ENCODE peak calls at places on chromosome 16, in seven cellular contexts. D, B, N, M, V, I and Q are unnamed samples.

GRCh38 chr16:8740775-8741355 is 56.6 kb downstream of the TMEM186 start:
- DNase-seq in D (peak), V (no peak), B (no peak), I (no peak), M (no peak), N (no peak), Q (no peak)

GRCh38 chr16:88002211-88002610 is 51.0 kb downstream of the BANP start:
- DNase-seq in N (no peak), I (no peak), M (no peak), B (no peak), D (no peak), V (no peak), Q (no peak)

GRCh38 chr16:86823895-86824671 is 245.7 kb downstream of the FOXL1 start:
- DNase-seq in B (no peak), V (peak), D (no peak), N (peak), I (no peak), M (peak), Q (no peak)

GRCh38 chr16:30941600-30942420 is 7.1 kb upstream of the ORAI3 start:
- DNase-seq in D (peak), B (peak), I (peak), N (peak), V (peak), M (no peak), Q (peak)

GRCh38 chr16:70523621-70524405 is at the start of gene SF3B3:
- DNase-seq in M (no peak), I (peak), B (peak), D (peak), N (peak), V (peak), Q (peak)

GRCh38 chr16:81505011-81505660 is 60.5 kb downstream of the CMIP start:
- DNase-seq in B (no peak), D (no peak), I (no peak), N (no peak), V (no peak), M (no peak), Q (no peak)

GRCh38 chr16:14628806-14629611 is 1.1 kb downstream of the PARN start:
- DNase-seq in N (no peak), D (no peak), B (no peak), I (no peak), M (no peak), V (no peak), Q (no peak)

GRCh38 chr16:58511933-58512815 is 3.1 kb upstream of the SETD6 start:
- DNase-seq in D (peak), I (peak), M (peak), B (peak), N (peak), V (peak), Q (peak)

GRCh38 chr16:25109643-25110042 is 1.9 kb upstream of the LCMT1 start:
- DNase-seq in N (no peak), I (no peak), V (peak), B (no peak), M (peak), D (peak), Q (no peak)

GRCh38 chr16:69482410-69482951 is 58.1 kb downstream of the CYB5B start:
- DNase-seq in B (no peak), N (peak), D (peak), V (no peak), I (no peak), M (no peak), Q (peak)

GRCh38 chr16:72837846-72838661 is 209.9 kb downstream of the ZFHX3 start:
- DNase-seq in B (no peak), D (no peak), M (no peak), V (no peak), I (no peak), N (no peak), Q (no peak)

GRCh38 chr16:77594798-77595625 is 127.3 kb upstream of the NUDT7 start:
- DNase-seq in I (no peak), D (no peak), V (no peak), B (no peak), N (no peak), M (no peak), Q (no peak)

GRCh38 chr16:86026136-86026905 is 127.4 kb downstream of the IRF8 start:
- DNase-seq in M (no peak), D (no peak), B (peak), N (peak), V (no peak), I (no peak), Q (no peak)

GRCh38 chr16:88763502-88764053 is 21.4 kb downstream of the PIEZO1 start:
- DNase-seq in B (peak), V (peak), N (no peak), I (no peak), M (no peak), D (peak), Q (no peak)

GRCh38 chr16:56606688-56607618 is 1.4 kb upstream of the MT2A start:
- DNase-seq in M (peak), N (peak), I (no peak), D (no peak), B (peak), V (no peak), Q (peak)

GRCh38 chr16:58638148-58639036 is 8.8 kb upstream of the CNOT1 start:
- DNase-seq in D (peak), M (peak), N (peak), V (peak), B (no peak), I (no peak), Q (peak)

GRCh38 chr16:22638393-22639206 is 127.9 kb downstream of the NPIPB5 start:
- DNase-seq in N (no peak), B (no peak), V (no peak), M (no peak), I (no peak), D (no peak), Q (no peak)

GRCh38 chr16:83158320-83158957 is 531.7 kb downstream of the CDH13 start:
- DNase-seq in V (no peak), I (no peak), N (no peak), B (no peak), D (no peak), M (no peak), Q (no peak)

GRCh38 chr16:69187387-69187890 is 475 bp downstream of the SNTB2 start:
- DNase-seq in N (peak), D (peak), B (peak), I (peak), V (peak), M (no peak), Q (peak)

GRCh38 chr16:62201911-62202310 is 165.7 kb upstream of the CDH8 start:
- DNase-seq in N (no peak), M (no peak), V (no peak), B (no peak), D (no peak), I (no peak), Q (no peak)

GRCh38 chr16:26856791-26857190 is 209.9 kb upstream of the C16orf82 start:
- DNase-seq in V (no peak), N (no peak), D (no peak), B (no peak), I (no peak), M (no peak), Q (no peak)

GRCh38 chr16:47459603-47460002 is 1.3 kb downstream of the ITFG1 start:
- DNase-seq in I (no peak), B (no peak), V (no peak), M (no peak), D (no peak), N (no peak), Q (no peak)

GRCh38 chr16:17520567-17520966 is 49.8 kb upstream of the XYLT1 start:
- DNase-seq in D (no peak), M (no peak), B (no peak), N (no peak), I (no peak), V (no peak), Q (no peak)

GRCh38 chr16:20747030-20747816 is 5.6 kb upstream of the THUMPD1 start:
- DNase-seq in D (no peak), I (no peak), M (no peak), B (no peak), V (no peak), N (no peak), Q (no peak)

GRCh38 chr16:11833951-11834695 is 17.2 kb downstream of the RSL1D1 start:
- DNase-seq in D (no peak), M (peak), I (no peak), N (peak), B (no peak), V (no peak), Q (no peak)

GRCh38 chr16:87966685-87967185 is 15.5 kb downstream of the BANP start:
- DNase-seq in V (peak), I (no peak), B (no peak), N (peak), M (no peak), D (peak), Q (no peak)

GRCh38 chr16:27301236-27301861 is 12.4 kb upstream of the IL4R start:
- DNase-seq in M (no peak), I (no peak), D (no peak), V (no peak), N (no peak), B (no peak), Q (no peak)

GRCh38 chr16:84278968-84279367 is 15.7 kb upstream of the WFDC1 start:
- DNase-seq in N (no peak), V (no peak), B (no peak), M (no peak), I (no peak), D (no peak), Q (no peak)

GRCh38 chr16:23148166-23148512 is 1.1 kb downstream of the USP31 start:
- DNase-seq in I (no peak), N (no peak), B (no peak), V (no peak), D (no peak), M (no peak), Q (no peak)

DNA sequence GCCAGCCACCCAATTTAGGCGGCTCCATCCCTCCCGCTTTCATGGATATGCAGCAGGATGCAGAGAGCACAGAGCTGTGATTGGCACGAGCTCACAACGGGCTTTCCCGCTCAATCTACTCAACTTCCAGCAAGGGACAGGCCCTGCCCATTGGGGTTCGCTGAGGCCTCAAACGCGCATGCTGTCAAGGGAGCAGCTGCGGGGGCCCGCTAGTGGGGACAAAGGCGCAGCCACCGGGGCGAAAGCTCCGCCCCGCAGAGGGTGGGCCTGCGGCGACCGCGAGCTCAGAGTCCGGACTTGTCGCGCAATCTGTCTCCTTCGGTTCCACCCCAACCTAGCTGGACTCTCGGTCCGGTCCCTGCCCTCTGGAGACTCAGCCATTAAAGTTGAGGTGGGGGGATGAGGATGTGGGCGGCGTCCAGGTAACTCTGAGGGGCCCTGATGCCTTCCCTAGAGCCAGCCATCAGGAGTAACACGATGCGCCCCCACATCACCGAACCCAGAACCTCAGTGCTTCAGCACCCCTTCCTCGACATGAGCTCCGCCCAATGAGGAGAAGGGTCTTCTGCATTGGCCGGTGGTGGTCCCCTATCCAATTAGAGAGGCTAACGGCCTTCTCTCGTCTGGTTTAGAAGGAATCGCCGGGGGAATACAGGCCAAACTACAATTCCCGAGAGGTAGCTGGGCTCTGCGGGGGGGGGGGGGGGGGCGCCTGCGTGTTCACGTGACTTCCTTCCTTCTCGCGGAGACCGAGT is 489 bp upstream of the NFATC3 start:
- DNase-seq in V (peak), N (peak), B (peak), M (no peak), D (peak), I (peak), Q (peak)
- TF ChIP-seq CTCF in V (no peak), N (peak), B (peak), M (no peak), D (no peak), I (peak), Q (no peak)

GRCh38 chr16:180101-180920 is at the start of gene HBQ1:
- DNase-seq in V (no peak), N (no peak), B (no peak), D (no peak), I (peak), M (no peak), Q (no peak)
- TF ChIP-seq CTCF in V (no peak), N (peak), B (peak), D (no peak), I (peak), M (peak), Q (peak)

DNA sequence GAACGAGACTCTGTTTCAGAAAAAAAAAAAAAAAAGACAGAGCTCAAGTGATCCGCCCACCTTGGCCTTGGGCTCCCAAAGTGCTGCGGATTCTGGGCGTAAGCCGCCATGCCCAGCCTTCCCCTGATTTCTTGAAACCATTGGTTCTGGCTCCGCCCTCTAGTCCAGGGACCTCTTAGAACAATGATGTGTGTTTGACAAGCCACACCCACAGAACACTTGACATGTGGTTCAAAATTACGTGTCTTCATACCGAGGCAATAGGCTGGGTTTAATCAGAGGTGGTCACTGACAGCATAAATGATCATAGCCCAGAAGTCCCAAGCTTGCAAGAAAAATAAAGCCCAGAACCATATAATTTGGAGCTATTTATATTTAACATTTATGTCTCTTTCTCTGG is 23.0 kb downstream of the KNOP1 start:
- DNase-seq in V (no peak), I (no peak), N (no peak), M (no peak), B (no peak), D (no peak), Q (no peak)
- TF ChIP-seq CTCF in V (no peak), I (no peak), N (no peak), M (no peak), B (no peak), D (no peak), Q (no peak)

DNA sequence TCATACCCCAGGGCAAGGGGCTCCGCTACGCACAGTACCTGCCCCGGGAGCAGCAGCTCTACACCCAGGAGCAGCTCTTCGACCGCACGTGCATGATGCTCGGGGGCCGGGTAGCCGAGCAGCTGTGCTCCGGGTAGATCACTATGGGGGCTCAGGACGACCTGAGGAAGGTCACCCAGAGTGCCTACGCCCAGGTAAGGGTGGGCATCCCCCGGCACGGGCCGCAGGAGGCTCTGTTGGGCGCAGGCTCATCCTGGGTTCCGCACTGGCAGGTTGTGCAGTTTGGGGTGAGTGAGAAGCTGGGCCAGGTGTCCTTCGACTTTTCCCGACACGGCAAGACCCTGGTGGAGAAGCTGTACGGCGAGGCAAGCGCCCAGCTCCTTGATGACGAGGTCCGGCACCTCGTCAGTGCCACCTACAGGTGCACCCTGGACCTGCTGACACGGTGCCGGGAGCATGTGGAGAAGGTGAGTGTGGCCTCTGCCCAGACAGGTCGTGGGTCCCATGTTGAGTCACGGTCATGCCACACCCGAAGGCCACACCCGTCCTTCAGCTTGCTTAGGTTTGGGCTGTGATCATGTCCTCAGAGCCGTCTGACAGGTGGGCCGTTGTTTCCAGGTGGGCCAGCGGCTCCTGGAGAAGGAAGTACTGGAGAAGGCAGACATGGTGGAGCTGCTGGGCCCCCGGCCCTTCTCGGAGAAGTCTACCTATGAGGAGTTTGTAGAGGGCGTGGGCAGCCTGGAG is 19.3 kb downstream of the DBNDD1 start:
- DNase-seq in D (no peak), I (no peak), M (no peak), V (no peak), B (no peak), N (no peak), Q (no peak)
- TF ChIP-seq CTCF in D (no peak), I (peak), M (no peak), V (no peak), B (peak), N (no peak), Q (no peak)

GRCh38 chr16:4987250-4987579 is 29.1 kb downstream of the SEC14L5 start:
- DNase-seq in V (no peak), I (no peak), N (no peak), B (no peak), M (no peak), D (no peak), Q (no peak)

GRCh38 chr16:4982056-4982867 is 24.1 kb downstream of the SEC14L5 start:
- DNase-seq in D (no peak), V (no peak), B (no peak), M (no peak), I (no peak), N (no peak), Q (no peak)

GRCh38 chr16:4987580-4988374 is 29.6 kb downstream of the SEC14L5 start:
- DNase-seq in D (no peak), B (peak), V (no peak), M (no peak), I (no peak), N (no peak), Q (no peak)

GRCh38 chr16:4981473-4981872 is 23.3 kb downstream of the SEC14L5 start:
- DNase-seq in M (no peak), V (no peak), N (no peak), I (no peak), D (no peak), B (no peak), Q (no peak)

DNA sequence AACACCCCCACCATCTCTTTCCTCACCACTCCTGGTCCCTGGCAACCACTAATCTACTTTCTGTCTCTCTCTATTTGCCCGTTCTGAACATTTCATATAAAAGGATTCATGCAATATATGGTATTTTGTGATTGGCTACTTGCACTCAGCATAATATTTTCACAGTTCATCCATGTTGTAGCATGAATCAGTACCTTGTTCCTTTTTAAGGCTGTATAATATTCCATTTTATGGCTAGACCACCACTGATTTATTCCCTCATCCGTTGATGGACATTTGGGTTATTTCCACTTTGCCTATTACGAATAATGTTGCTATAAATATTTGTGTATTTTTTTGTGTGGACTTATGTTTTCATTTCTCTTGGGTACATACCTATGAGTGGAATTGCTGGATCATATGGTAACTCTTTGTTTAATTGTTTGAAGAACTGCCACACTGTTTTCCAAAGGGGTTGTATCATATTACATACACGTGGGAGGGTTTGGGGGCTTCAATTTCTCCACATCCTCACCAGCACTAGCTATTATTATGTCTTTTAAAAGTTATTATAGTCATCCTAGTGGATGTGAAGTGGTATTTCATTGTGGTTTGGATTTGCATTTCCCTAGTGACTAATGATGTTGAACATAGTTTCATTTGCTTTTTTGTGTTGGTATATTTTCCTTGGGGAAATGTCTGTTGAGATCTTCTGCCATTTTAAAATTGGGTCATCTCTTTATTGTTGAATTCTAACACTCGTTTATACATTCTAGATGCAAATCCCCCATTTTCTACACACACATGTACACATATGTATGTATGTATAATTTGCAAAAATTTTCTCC is 26.3 kb downstream of the SEC14L5 start:
- DNase-seq in I (no peak), M (no peak), B (no peak), V (no peak), N (no peak), D (no peak), Q (no peak)
- TF ChIP-seq CTCF in I (peak), M (no peak), B (no peak), V (no peak), N (no peak), D (no peak), Q (no peak)

GRCh38 chr16:3017806-3018506 is at the start of gene CLDN6:
- DNase-seq in I (peak), D (no peak), N (no peak), M (no peak), V (peak), B (no peak), Q (no peak)
- TF ChIP-seq CTCF in I (peak), D (no peak), N (no peak), M (peak), V (peak), B (peak), Q (no peak)